ENCODE peak calls at places on chromosomes 1 and 21, in ten cellular contexts. H is IMR-90, Z is AG04449, G is stomach, F is left ventricle myocardium inferior, X is K562, S is Calu3, J is mesothelial cell of epicardium, K is breast epithelium, L is BJ. I is an unnamed sample.

GRCh38 chr1:232344791-232345399 is 285.0 kb downstream of the SIPA1L2 start:
- DNase-seq in H (peak), Z (no peak), G (no peak), F (no peak), X (no peak), S (no peak), J (no peak), K (no peak), L (no peak), I (no peak)

GRCh38 chr1:93988634-93989350 is 79.6 kb upstream of the GCLM start:
- DNase-seq in H (peak), Z (no peak), G (no peak), F (no peak), X (no peak), S (peak), J (peak), K (peak), L (peak), I (no peak)

GRCh38 chr1:167463856-167464565 is 54.3 kb downstream of the CD247 start:
- DNase-seq in H (no peak), Z (no peak), G (no peak), F (no peak), X (no peak), S (no peak), J (no peak), K (no peak), L (no peak), I (no peak)

GRCh38 chr1:72635719-72636118 is 353.4 kb upstream of the NEGR1 start:
- DNase-seq in H (no peak), Z (no peak), G (no peak), F (no peak), X (no peak), S (no peak), J (no peak), K (no peak), L (no peak), I (no peak)

GRCh38 chr1:221315330-221315729 is 426.6 kb downstream of the DUSP10 start:
- DNase-seq in H (peak), Z (peak), G (no peak), F (no peak), X (no peak), S (no peak), J (no peak), K (no peak), L (peak), I (no peak)

GRCh38 chr1:55478742-55479141 is 263.6 kb upstream of the USP24 start:
- DNase-seq in H (peak), Z (no peak), G (no peak), F (no peak), X (no peak), S (no peak), J (no peak), K (no peak), L (no peak), I (no peak)

GRCh38 chr21:35063428-35064172 is 14.5 kb upstream of the RUNX1 start:
- DNase-seq in H (no peak), Z (no peak), G (no peak), F (no peak), X (no peak), S (peak), J (no peak), K (no peak), L (no peak), I (no peak)

GRCh38 chr1:96979287-96979686 is 257.7 kb downstream of the PTBP2 start:
- DNase-seq in H (peak), Z (no peak), G (no peak), F (no peak), X (no peak), S (no peak), J (no peak), K (no peak), L (no peak), I (no peak)

GRCh38 chr1:239308701-239309333 is 77.6 kb upstream of the CHRM3 start:
- DNase-seq in H (no peak), Z (no peak), G (peak), F (no peak), X (no peak), S (peak), J (peak), K (no peak), L (no peak), I (peak)

GRCh38 chr1:69993787-69994186 is 211.6 kb downstream of the LRRC40 start:
- DNase-seq in H (no peak), Z (no peak), G (no peak), F (no peak), X (no peak), S (no peak), J (no peak), K (no peak), L (no peak), I (no peak)

GRCh38 chr1:36323636-36324321 is at the start of gene EVA1B:
- DNase-seq in H (peak), Z (no peak), G (peak), F (peak), X (peak), S (peak), J (peak), K (peak), L (peak), I (peak)

GRCh38 chr1:218165687-218166088 is 119.4 kb upstream of the RRP15 start:
- DNase-seq in H (no peak), Z (no peak), G (no peak), F (no peak), X (no peak), S (no peak), J (no peak), K (no peak), L (no peak), I (no peak)

GRCh38 chr21:42154237-42155044 is 64.5 kb upstream of the ABCG1 start:
- DNase-seq in H (no peak), Z (no peak), G (no peak), F (no peak), X (no peak), S (no peak), J (peak), K (no peak), L (no peak), I (no peak)

GRCh38 chr1:211511947-211512346 is 20.0 kb upstream of the RD3 start:
- DNase-seq in H (peak), Z (no peak), G (peak), F (no peak), X (no peak), S (no peak), J (no peak), K (no peak), L (no peak), I (no peak)

GRCh38 chr1:183593356-183593755 is 3.1 kb upstream of the NCF2 start:
- DNase-seq in H (no peak), Z (no peak), G (no peak), F (no peak), X (no peak), S (no peak), J (no peak), K (no peak), L (no peak), I (no peak)

GRCh38 chr1:227945891-227946623 is 1.7 kb downstream of the WNT9A start:
- DNase-seq in H (peak), Z (no peak), G (peak), F (peak), X (peak), S (peak), J (peak), K (peak), L (no peak), I (peak)

GRCh38 chr1:114040273-114041043 is 61.2 kb downstream of the OLFML3 start:
- DNase-seq in H (no peak), Z (no peak), G (no peak), F (no peak), X (no peak), S (no peak), J (no peak), K (no peak), L (no peak), I (no peak)

GRCh38 chr1:53572061-53572801 is 113.0 kb downstream of the DMRTB1 start:
- DNase-seq in H (peak), Z (peak), G (no peak), F (no peak), X (no peak), S (peak), J (peak), K (peak), L (no peak), I (no peak)

GRCh38 chr21:39073063-39073462 is 110.2 kb downstream of the PSMG1 start:
- DNase-seq in H (no peak), Z (no peak), G (no peak), F (no peak), X (no peak), S (no peak), J (no peak), K (no peak), L (no peak), I (no peak)

GRCh38 chr1:12177999-12178441 is 11.2 kb downstream of the TNFRSF1B start:
- DNase-seq in H (peak), Z (peak), G (peak), F (peak), X (no peak), S (peak), J (no peak), K (no peak), L (peak), I (no peak)

GRCh38 chr1:212477680-212478466 is 45.2 kb downstream of the NENF start:
- DNase-seq in H (no peak), Z (no peak), G (no peak), F (no peak), X (no peak), S (peak), J (no peak), K (no peak), L (no peak), I (no peak)

GRCh38 chr1:24149854-24150227 is 6.9 kb upstream of the IL22RA1 start:
- DNase-seq in H (peak), Z (no peak), G (peak), F (no peak), X (peak), S (peak), J (no peak), K (no peak), L (no peak), I (no peak)

GRCh38 chr1:56202743-56203142 is 376.6 kb downstream of the PLPP3 start:
- DNase-seq in H (no peak), Z (no peak), G (no peak), F (no peak), X (no peak), S (no peak), J (no peak), K (no peak), L (no peak), I (no peak)

GRCh38 chr1:199226163-199226562 is 587.3 kb downstream of the PTPRC start:
- DNase-seq in H (peak), Z (no peak), G (no peak), F (no peak), X (no peak), S (no peak), J (no peak), K (no peak), L (no peak), I (no peak)

GRCh38 chr1:244383278-244383884 is 68.3 kb downstream of the ADSS2 start:
- DNase-seq in H (no peak), Z (no peak), G (no peak), F (no peak), X (no peak), S (no peak), J (no peak), K (no peak), L (no peak), I (no peak)

GRCh38 chr1:51627672-51628071 is 10.8 kb downstream of the OSBPL9 start:
- DNase-seq in H (peak), Z (no peak), G (no peak), F (no peak), X (no peak), S (no peak), J (no peak), K (no peak), L (no peak), I (no peak)

GRCh38 chr1:64038965-64039926 is 164.2 kb upstream of the UBE2U start:
- DNase-seq in H (peak), Z (peak), G (peak), F (no peak), X (no peak), S (peak), J (peak), K (peak), L (peak), I (no peak)

GRCh38 chr1:32204943-32205361 is 519 bp upstream of the IQCC start:
- DNase-seq in H (no peak), Z (no peak), G (no peak), F (no peak), X (no peak), S (peak), J (no peak), K (peak), L (no peak), I (no peak)

GRCh38 chr1:241485554-241485992 is 34.0 kb downstream of the FH start:
- DNase-seq in H (peak), Z (no peak), G (no peak), F (no peak), X (peak), S (peak), J (no peak), K (no peak), L (no peak), I (no peak)
- TF ChIP-seq CTCF in H (peak), Z (peak), G (peak), F (no peak), X (peak), S (peak), J (no peak), K (no peak), L (peak), I (peak)

GRCh38 chr1:15326691-15327530 is 79.9 kb downstream of the FHAD1 start:
- DNase-seq in H (no peak), Z (peak), G (peak), F (no peak), X (no peak), S (no peak), J (no peak), K (no peak), L (peak), I (no peak)

GRCh38 chr1:15329481-15329815 is 80.2 kb upstream of the EFHD2 start:
- DNase-seq in H (no peak), Z (no peak), G (no peak), F (no peak), X (no peak), S (no peak), J (no peak), K (no peak), L (no peak), I (no peak)

GRCh38 chr1:15328245-15328784 is 81.3 kb downstream of the FHAD1 start:
- DNase-seq in H (no peak), Z (no peak), G (no peak), F (no peak), X (no peak), S (no peak), J (no peak), K (no peak), L (no peak), I (no peak)

GRCh38 chr1:15330028-15330427 is 79.7 kb upstream of the EFHD2 start:
- DNase-seq in H (no peak), Z (no peak), G (no peak), F (no peak), X (no peak), S (no peak), J (no peak), K (no peak), L (no peak), I (no peak)

DNA sequence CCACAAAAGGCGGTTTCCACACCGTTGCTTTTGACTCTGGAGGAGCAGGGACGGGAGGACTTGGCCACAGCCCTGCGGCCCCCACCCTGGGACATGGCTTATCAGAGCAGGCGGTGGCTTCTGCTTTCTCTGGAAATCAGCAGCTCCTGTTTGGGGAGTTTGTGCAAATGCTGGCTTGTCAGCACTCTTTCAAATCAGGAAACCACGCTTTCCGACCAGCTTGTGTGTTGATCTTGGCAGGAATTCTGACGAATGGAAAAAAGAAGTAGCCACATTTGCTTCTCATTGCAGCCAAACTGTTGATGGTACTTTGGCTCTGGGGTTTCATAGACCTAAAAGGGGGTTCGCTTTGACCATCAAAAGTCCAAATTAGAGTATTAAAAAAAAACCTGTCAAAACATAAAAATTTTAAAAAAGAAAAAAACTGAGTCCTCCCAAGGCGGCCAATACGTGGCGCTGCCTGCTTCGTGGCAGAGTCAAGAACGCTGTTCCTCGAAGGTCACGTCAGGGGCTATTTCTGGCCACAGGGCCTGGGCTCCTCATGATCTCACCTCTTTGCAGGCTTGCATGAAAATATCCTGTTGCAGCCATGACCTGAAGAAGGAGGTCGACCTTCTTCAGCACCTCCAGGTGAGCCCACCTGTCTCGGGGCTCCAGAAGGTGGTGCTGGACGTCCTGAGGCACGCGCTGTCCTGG is 80.8 kb upstream of the EFHD2 start:
- DNase-seq in H (peak), Z (no peak), G (peak), F (peak), X (peak), S (no peak), J (no peak), K (peak), L (no peak), I (no peak)
- TF ChIP-seq CTCF in H (no peak), Z (no peak), G (no peak), F (peak), X (peak), S (no peak), J (no peak), K (no peak), L (peak), I (no peak)

GRCh38 chr1:26690576-26691031 is 5.2 kb upstream of the ARID1A start:
- DNase-seq in H (no peak), Z (no peak), G (no peak), F (no peak), X (peak), S (no peak), J (no peak), K (no peak), L (no peak), I (no peak)

GRCh38 chr1:26692793-26693490 is 2.9 kb upstream of the ARID1A start:
- DNase-seq in H (peak), Z (peak), G (peak), F (peak), X (peak), S (peak), J (peak), K (peak), L (peak), I (peak)

GRCh38 chr1:26694185-26694572 is 1.6 kb upstream of the ARID1A start:
- DNase-seq in H (no peak), Z (no peak), G (no peak), F (no peak), X (no peak), S (no peak), J (no peak), K (no peak), L (no peak), I (no peak)

GRCh38 chr1:26693557-26694184 is 2.1 kb upstream of the ARID1A start:
- DNase-seq in H (no peak), Z (no peak), G (no peak), F (no peak), X (no peak), S (no peak), J (no peak), K (no peak), L (no peak), I (no peak)

GRCh38 chr1:26692211-26692792 is 3.5 kb upstream of the ARID1A start:
- DNase-seq in H (peak), Z (peak), G (peak), F (peak), X (peak), S (peak), J (peak), K (peak), L (peak), I (peak)
- TF ChIP-seq CTCF in H (peak), Z (no peak), G (no peak), F (no peak), X (peak), S (no peak), J (no peak), K (no peak), L (peak), I (peak)

GRCh38 chr1:208252126-208252853 is 8.1 kb upstream of the PLXNA2 start:
- DNase-seq in H (no peak), Z (no peak), G (no peak), F (no peak), X (peak), S (peak), J (no peak), K (no peak), L (no peak), I (peak)
- TF ChIP-seq CTCF in H (peak), Z (peak), G (no peak), F (peak), X (peak), S (peak), J (no peak), K (no peak), L (peak), I (peak)

GRCh38 chr1:157077394-157077793 is 22.2 kb downstream of the ETV3L start:
- DNase-seq in H (no peak), Z (no peak), G (no peak), F (no peak), X (no peak), S (no peak), J (no peak), K (no peak), L (no peak), I (no peak)

GRCh38 chr1:157069596-157069995 is 24.1 kb upstream of the ARHGEF11 start:
- DNase-seq in H (no peak), Z (no peak), G (no peak), F (no peak), X (no peak), S (no peak), J (no peak), K (no peak), L (no peak), I (no peak)

GRCh38 chr1:157073944-157074685 is 25.5 kb downstream of the ETV3L start:
- DNase-seq in H (peak), Z (no peak), G (peak), F (peak), X (no peak), S (peak), J (peak), K (peak), L (no peak), I (peak)
- TF ChIP-seq CTCF in H (peak), Z (peak), G (peak), F (peak), X (peak), S (peak), J (peak), K (no peak), L (peak), I (peak)

DNA sequence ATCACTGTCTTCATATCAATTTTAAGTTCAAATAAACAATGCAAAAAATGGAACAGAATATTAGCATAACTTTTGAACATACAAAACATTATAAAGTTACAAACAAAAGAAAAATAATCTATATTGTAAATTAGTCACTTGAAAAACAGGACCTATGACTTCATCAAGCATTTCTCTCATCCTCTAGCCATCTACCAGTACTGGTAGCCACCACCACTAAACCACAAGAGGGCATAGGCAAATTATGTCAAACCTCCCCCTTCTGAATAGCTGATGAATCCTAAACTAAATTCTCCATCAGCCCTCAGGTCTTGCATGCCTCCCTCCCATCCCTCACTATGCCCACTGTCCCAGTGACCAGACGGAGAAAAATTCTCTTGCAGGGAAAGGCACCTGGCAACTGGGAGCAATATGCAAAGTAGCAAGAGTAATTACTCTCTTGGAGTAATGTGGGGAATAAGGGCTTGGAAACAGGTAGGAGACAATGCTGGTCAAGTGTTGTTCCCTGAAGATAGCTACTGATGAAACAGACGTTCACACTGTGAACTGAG is 37.1 kb downstream of the SSX2IP start:
- DNase-seq in H (peak), Z (no peak), G (no peak), F (no peak), X (no peak), S (no peak), J (no peak), K (no peak), L (no peak), I (no peak)
- TF ChIP-seq CTCF in H (no peak), Z (peak), G (no peak), F (no peak), X (no peak), S (no peak), J (no peak), K (no peak), L (no peak), I (no peak)

GRCh38 chr1:80217377-80217986 is 1211.0 kb upstream of the ADGRL4 start:
- DNase-seq in H (peak), Z (no peak), G (no peak), F (no peak), X (no peak), S (peak), J (no peak), K (no peak), L (no peak), I (no peak)
- TF ChIP-seq CTCF in H (peak), Z (peak), G (no peak), F (peak), X (no peak), S (peak), J (no peak), K (no peak), L (peak), I (peak)

I was measured in progenitor cell of endocrine pancreas.